ENCODE peak calls at places on chromosomes 12 and 14, in seven cellular contexts. O is psoas muscle, X is mammary epithelial cell, E is stomach, V is H9, J is thyroid gland, F is lower lobe of right lung. A is an unnamed sample. For H3K4me1, the result is how much of the 10 kb centered on the place peaks cover.

GRCh38 chr12:106080111-106080732 is 58.5 kb downstream of the NUAK1 start:
- DNase-seq in E (no peak), F (no peak), O (no peak), J (no peak), X (no peak), V (no peak), A (no peak)

GRCh38 chr12:49347307-49348237 is 884 bp downstream of the DNAJC22 start:
- DNase-seq in V (peak), E (peak), F (peak), O (peak), X (no peak), J (peak), A (no peak)

GRCh38 chr12:82329508-82329907 is 28.7 kb downstream of the CCDC59 start:
- DNase-seq in J (no peak), E (no peak), V (no peak), X (no peak), F (no peak), O (no peak), A (no peak)

GRCh38 chr14:105140581-105140980 is 28.0 kb downstream of the JAG2 start:
- DNase-seq in V (peak), E (no peak), O (no peak), F (no peak), J (no peak), X (no peak), A (no peak)

GRCh38 chr12:30939234-30939633 is 12.7 kb downstream of the TSPAN11 start:
- DNase-seq in E (no peak), O (no peak), J (no peak), F (no peak), X (no peak), V (no peak), A (no peak)

GRCh38 chr12:63668028-63668799 is at the start of gene DPY19L2:
- DNase-seq in E (peak), J (peak), O (peak), V (peak), X (peak), F (peak), A (no peak)

GRCh38 chr14:101236496-101237240 is 324.6 kb upstream of the DIO3 start:
- DNase-seq in X (no peak), E (no peak), V (no peak), O (no peak), J (no peak), F (no peak), A (no peak)

GRCh38 chr12:107319536-107320030 is 226.2 kb upstream of the CRY1 start:
- DNase-seq in X (peak), O (no peak), E (no peak), F (no peak), J (no peak), V (no peak), A (no peak)

GRCh38 chr12:132146772-132147422 is 2.6 kb downstream of the NOC4L start:
- DNase-seq in V (no peak), E (no peak), O (no peak), J (peak), X (no peak), F (peak), A (no peak)

GRCh38 chr12:27394676-27395075 is 51.9 kb upstream of the SMCO2 start:
- DNase-seq in F (no peak), J (no peak), E (no peak), O (no peak), X (no peak), V (no peak), A (no peak)

GRCh38 chr14:75361751-75362433 is 65.9 kb upstream of the JDP2 start:
- DNase-seq in V (no peak), O (peak), J (no peak), E (no peak), X (no peak), F (no peak), A (no peak)

GRCh38 chr14:96905825-96906224 is 108.6 kb downstream of the VRK1 start:
- DNase-seq in X (no peak), F (no peak), O (no peak), V (no peak), J (no peak), E (no peak), A (no peak)

GRCh38 chr12:47236109-47236714 is 156.5 kb upstream of the AMIGO2 start:
- DNase-seq in E (no peak), J (no peak), V (no peak), F (no peak), O (no peak), X (peak), A (no peak)

GRCh38 chr12:88944403-88944802 is 364.1 kb upstream of the KITLG start:
- DNase-seq in X (peak), V (no peak), F (no peak), J (no peak), E (no peak), O (no peak), A (no peak)

GRCh38 chr14:101469382-101470251 is 91.7 kb upstream of the DIO3 start:
- DNase-seq in F (no peak), E (peak), O (no peak), J (no peak), X (no peak), V (peak), A (no peak)

GRCh38 chr14:23829736-23830474 is 123.7 kb upstream of the DHRS4 start:
- DNase-seq in V (no peak), J (no peak), O (peak), F (no peak), X (peak), E (peak), A (peak)

GRCh38 chr14:102781063-102781462 is 3.8 kb downstream of the TRAF3 start:
- DNase-seq in X (no peak), O (no peak), E (no peak), F (no peak), J (no peak), V (no peak), A (no peak)

GRCh38 chr14:85248881-85249635 is 280.9 kb upstream of the FLRT2 start:
- DNase-seq in E (no peak), X (peak), J (no peak), V (no peak), F (no peak), O (no peak), A (no peak)

GRCh38 chr12:12081836-12082497 is 11.2 kb downstream of the BCL2L14 start:
- DNase-seq in X (peak), V (peak), J (no peak), E (no peak), F (no peak), O (no peak), A (peak)

GRCh38 chr14:59293934-59294661 is 105.6 kb downstream of the DAAM1 start:
- DNase-seq in O (no peak), X (no peak), J (no peak), F (no peak), V (no peak), E (no peak), A (no peak)
- H3K27ac ChIP-seq in O (no peak), X (no peak), J (peak), F (peak), V (no peak), E (peak), A (no peak)

GRCh38 chr14:35134329-35135123 is 12.2 kb downstream of the PRORP start:
- DNase-seq in V (no peak), O (no peak), E (no peak), J (no peak), X (peak), F (no peak), A (no peak)
- H3K4me1 ChIP-seq in V (under half), O (under half), E (under half), J (under half), X (under half), F (under half), A (under half)

GRCh38 chr14:64495252-64495651 is 8.4 kb downstream of the ZBTB25 start:
- DNase-seq in J (no peak), X (no peak), E (no peak), F (no peak), V (no peak), O (no peak), A (no peak)
- H3K27ac ChIP-seq in J (peak), X (no peak), E (no peak), F (no peak), V (no peak), O (no peak), A (no peak)

GRCh38 chr12:122004633-122005071 is 17.0 kb upstream of the BCL7A start:
- DNase-seq in O (no peak), E (no peak), J (no peak), X (no peak), F (peak), V (no peak), A (no peak)

GRCh38 chr12:122006186-122006926 is 15.3 kb upstream of the BCL7A start:
- DNase-seq in J (no peak), V (no peak), X (no peak), O (no peak), E (no peak), F (peak), A (no peak)

GRCh38 chr12:122001379-122002209 is 20.1 kb upstream of the BCL7A start:
- DNase-seq in E (no peak), X (peak), V (peak), F (peak), O (no peak), J (no peak), A (no peak)

GRCh38 chr12:122005252-122005651 is 16.4 kb upstream of the BCL7A start:
- DNase-seq in V (no peak), J (no peak), E (no peak), F (peak), O (no peak), X (no peak), A (no peak)

GRCh38 chr12:122003646-122004611 is 17.8 kb upstream of the BCL7A start:
- DNase-seq in J (no peak), X (no peak), E (no peak), V (no peak), F (peak), O (no peak), A (no peak)
- H3K4me1 ChIP-seq in J (under half), X (under half), E (under half), V (under half), F (under half), O (under half), A (under half)

GRCh38 chr12:121438207-121438606 is 38.3 kb downstream of the RNF34 start:
- DNase-seq in X (no peak), J (no peak), F (no peak), E (no peak), O (no peak), V (no peak), A (no peak)
- H3K27ac ChIP-seq in X (no peak), J (no peak), F (no peak), E (no peak), O (no peak), V (no peak), A (no peak)

GRCh38 chr12:32583535-32583934 is 95.6 kb upstream of the DNM1L start:
- DNase-seq in V (no peak), O (no peak), J (no peak), E (no peak), F (no peak), X (peak), A (no peak)

GRCh38 chr12:32587536-32588346 is 91.4 kb upstream of the DNM1L start:
- DNase-seq in X (no peak), E (no peak), J (no peak), V (no peak), O (no peak), F (no peak), A (no peak)

GRCh38 chr12:32586390-32586789 is 92.7 kb upstream of the DNM1L start:
- DNase-seq in F (no peak), X (peak), O (no peak), E (no peak), V (no peak), J (no peak), A (peak)

GRCh38 chr12:32588604-32589003 is 90.5 kb upstream of the DNM1L start:
- DNase-seq in V (no peak), X (no peak), J (no peak), F (no peak), O (no peak), E (no peak), A (no peak)

DNA sequence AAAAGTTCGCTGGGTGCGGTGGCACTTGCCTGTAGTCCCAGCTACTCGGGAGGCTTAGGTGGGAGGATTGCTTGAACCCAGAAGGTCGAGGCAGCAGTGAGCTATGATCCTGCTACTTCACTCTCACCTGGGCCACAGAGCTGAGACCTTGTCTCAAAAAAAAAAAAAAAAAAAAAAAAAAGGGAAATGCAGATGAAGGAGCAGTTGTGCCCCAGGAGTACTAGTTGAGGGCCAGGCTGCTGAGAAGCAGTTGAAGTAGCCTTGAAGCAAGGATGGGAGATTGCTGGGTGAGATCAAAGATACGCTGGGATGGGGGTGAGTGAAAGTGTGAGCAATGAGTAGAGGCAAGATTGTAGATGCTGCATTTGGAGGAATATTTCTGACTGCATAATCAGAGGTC is 93.4 kb upstream of the DNM1L start:
- DNase-seq in J (no peak), X (no peak), F (no peak), V (no peak), O (no peak), E (no peak), A (no peak)
- H3K4me1 ChIP-seq in J (under half), X (under half), F (under half), V (under half), O (under half), E (under half), A (under half)

A was measured in Panc1.